ENCODE peak calls at places on chromosome 17, in ten cellular contexts. P is astrocyte; T is pancreas; U is HT-29; L is activated naive CD4-positive, alpha-beta T cell; V is ELF-1; E is stimulated activated CD4-positive, alpha-beta T cell treated with anti-CD3 and anti-CD28 coated beads, Interleukin-2, amount 100 ng/mL, for 48 hours; J is upper lobe of right lung; O is cerebellar nuclear complex; G is Right ventricle myocardium superior. N is an unnamed sample.

GRCh38 chr17:71869833-71870545 is 250.8 kb upstream of the SOX9 start:
- DNase-seq in P (no peak), T (no peak), U (no peak), L (no peak), V (no peak), E (no peak), J (no peak), O (no peak), G (no peak), N (no peak)

GRCh38 chr17:35969558-35970442 is 11.5 kb downstream of the CCL16 start:
- DNase-seq in P (peak; percentile 34), T (peak; percentile 72), U (peak; percentile 97), L (peak; percentile 31), V (peak; percentile 86), E (peak; percentile 72), J (no peak), O (no peak), G (peak; percentile 69), N (peak; percentile 78)

GRCh38 chr17:64164592-64165285 is 34.8 kb upstream of the ERN1 start:
- DNase-seq in P (no peak), T (no peak), U (no peak), L (no peak), V (no peak), E (no peak), J (no peak), O (no peak), G (no peak), N (no peak)

GRCh38 chr17:50691550-50692447 is 15.9 kb downstream of the ANKRD40 start:
- DNase-seq in P (peak; percentile 39), T (peak; percentile 70), U (no peak), L (no peak), V (no peak), E (no peak), J (peak; percentile 27), O (no peak), G (no peak), N (no peak)

GRCh38 chr17:79631640-79632431 is 21.0 kb upstream of the RBFOX3 start:
- DNase-seq in P (no peak), T (peak; percentile 4), U (no peak), L (no peak), V (no peak), E (no peak), J (peak; percentile 38), O (no peak), G (no peak), N (peak; percentile 4)

GRCh38 chr17:48894886-48895285 is 2.3 kb downstream of the ATP5MC1 start:
- DNase-seq in P (no peak), T (no peak), U (no peak), L (no peak), V (no peak), E (no peak), J (no peak), O (no peak), G (no peak), N (no peak)

GRCh38 chr17:48294989-48295892 is 134.8 kb downstream of the SKAP1 start:
- DNase-seq in P (no peak), T (no peak), U (peak; percentile 51), L (no peak), V (no peak), E (no peak), J (no peak), O (no peak), G (no peak), N (no peak)

GRCh38 chr17:31535581-31535981 is 144.1 kb downstream of the RAB11FIP4 start:
- DNase-seq in P (no peak), T (no peak), U (no peak), L (no peak), V (no peak), E (peak; percentile 22), J (no peak), O (no peak), G (no peak), N (no peak)

GRCh38 chr17:74118504-74118903 is 85.0 kb upstream of the RPL38 start:
- DNase-seq in P (no peak), T (no peak), U (peak; percentile 9), L (no peak), V (peak; percentile 90), E (no peak), J (peak; percentile 23), O (no peak), G (no peak), N (no peak)

GRCh38 chr17:47072881-47073280 is 93.8 kb upstream of the RPRML start:
- DNase-seq in P (peak; percentile 27), T (no peak), U (no peak), L (no peak), V (no peak), E (no peak), J (no peak), O (no peak), G (no peak), N (no peak)

GRCh38 chr17:17809527-17810373 is 27.0 kb downstream of the SREBF1 start:
- DNase-seq in P (no peak), T (no peak), U (no peak), L (no peak), V (peak; percentile 90), E (no peak), J (peak; percentile 71), O (no peak), G (peak; percentile 73), N (peak; percentile 81)

GRCh38 chr17:5042152-5043022 is 7.2 kb upstream of the SLC52A1 start:
- DNase-seq in P (no peak), T (no peak), U (no peak), L (no peak), V (no peak), E (no peak), J (no peak), O (no peak), G (no peak), N (no peak)

GRCh38 chr17:40480501-40481003 is 20.9 kb downstream of the TNS4 start:
- DNase-seq in P (no peak), T (no peak), U (peak; percentile 61), L (peak; percentile 67), V (peak; percentile 52), E (peak; percentile 74), J (no peak), O (no peak), G (peak; percentile 62), N (no peak)

GRCh38 chr17:12040478-12040877 is 19.8 kb downstream of the MAP2K4 start:
- DNase-seq in P (no peak), T (no peak), U (no peak), L (no peak), V (no peak), E (no peak), J (no peak), O (no peak), G (no peak), N (no peak)

GRCh38 chr17:17088511-17089205 is 46.4 kb downstream of the MPRIP start:
- DNase-seq in P (no peak), T (no peak), U (no peak), L (no peak), V (no peak), E (no peak), J (peak; percentile 20), O (no peak), G (no peak), N (no peak)

GRCh38 chr17:81328925-81329278 is 33.8 kb upstream of the SLC38A10 start:
- DNase-seq in P (no peak), T (no peak), U (peak; percentile 55), L (no peak), V (no peak), E (no peak), J (no peak), O (no peak), G (no peak), N (no peak)

GRCh38 chr17:616407-616806 is 98.2 kb downstream of the VPS53 start:
- DNase-seq in P (no peak), T (no peak), U (no peak), L (no peak), V (no peak), E (no peak), J (no peak), O (no peak), G (no peak), N (no peak)

GRCh38 chr17:78645421-78646295 is 68.5 kb upstream of the DNAH17 start:
- DNase-seq in P (no peak), T (no peak), U (no peak), L (peak; percentile 5), V (peak; percentile 67), E (peak; percentile 51), J (peak; percentile 91), O (no peak), G (peak; percentile 87), N (peak; percentile 87)

GRCh38 chr17:10357768-10358167 is 15.0 kb downstream of the MYH13 start:
- DNase-seq in P (no peak), T (peak; percentile 22), U (peak; percentile 16), L (no peak), V (peak; percentile 78), E (peak; percentile 11), J (no peak), O (no peak), G (no peak), N (no peak)

GRCh38 chr17:7034955-7035590 is 742 bp upstream of the SLC16A13 start:
- DNase-seq in P (no peak), T (peak; percentile 10), U (no peak), L (no peak), V (no peak), E (no peak), J (no peak), O (no peak), G (no peak), N (no peak)

GRCh38 chr17:2068101-2068518 is 13.2 kb downstream of the HIC1 start:
- DNase-seq in P (peak; percentile 97), T (no peak), U (no peak), L (no peak), V (peak; percentile 71), E (no peak), J (no peak), O (no peak), G (no peak), N (no peak)

GRCh38 chr17:51869387-51869786 is 289.1 kb downstream of the CA10 start:
- DNase-seq in P (no peak), T (no peak), U (peak; percentile 31), L (no peak), V (peak; percentile 14), E (peak; percentile 2), J (no peak), O (no peak), G (no peak), N (no peak)

GRCh38 chr17:50201226-50201854 is at the start of gene COL1A1:
- DNase-seq in P (peak; percentile 73), T (peak; percentile 60), U (no peak), L (no peak), V (no peak), E (no peak), J (peak; percentile 77), O (no peak), G (peak; percentile 86), N (peak; percentile 80)

GRCh38 chr17:74512041-74512440 is 19.2 kb downstream of the CD300LB start:
- DNase-seq in P (peak; percentile 72), T (no peak), U (no peak), L (no peak), V (no peak), E (no peak), J (no peak), O (no peak), G (peak; percentile 64), N (peak; percentile 49)

GRCh38 chr17:78790552-78790951 is 8.5 kb upstream of the CYTH1 start:
- DNase-seq in P (no peak), T (no peak), U (no peak), L (no peak), V (no peak), E (no peak), J (no peak), O (no peak), G (no peak), N (no peak)

GRCh38 chr17:67244621-67245072 is 349 bp downstream of the HELZ start:
- DNase-seq in P (no peak), T (peak; percentile 47), U (no peak), L (no peak), V (peak; percentile 61), E (no peak), J (peak; percentile 73), O (no peak), G (peak; percentile 48), N (no peak)

GRCh38 chr17:50562266-50563094 is 2.0 kb downstream of the CACNA1G start:
- DNase-seq in P (no peak), T (no peak), U (no peak), L (no peak), V (no peak), E (no peak), J (no peak), O (no peak), G (no peak), N (no peak)

GRCh38 chr17:77186141-77186604 is 45.4 kb downstream of the SEC14L1 start:
- DNase-seq in P (no peak), T (no peak), U (no peak), L (no peak), V (peak; percentile 11), E (peak; percentile 14), J (no peak), O (no peak), G (no peak), N (no peak)